ENCODE peak calls at places on chromosomes 3 and 15, in five cellular contexts. X, I, K, O and S are unnamed samples.

GRCh38 chr3:112136959-112137693 is 4.1 kb upstream of the GCSAM start:
- DNase-seq in X (no peak), I (no peak), K (no peak), O (no peak), S (no peak)

GRCh38 chr3:98855811-98856400 is 45.6 kb downstream of the DCBLD2 start:
- DNase-seq in X (no peak), I (no peak), K (no peak), O (no peak), S (no peak)

GRCh38 chr15:96170616-96171270 is 159.8 kb upstream of the NR2F2 start:
- DNase-seq in X (no peak), I (no peak), K (no peak), O (no peak), S (no peak)

GRCh38 chr3:2452249-2452648 is 353.6 kb downstream of the CNTN4 start:
- DNase-seq in X (no peak), I (no peak), K (no peak), O (no peak), S (no peak)

GRCh38 chr3:126607214-126607908 is 47.6 kb downstream of the TXNRD3 start:
- DNase-seq in X (no peak), I (no peak), K (no peak), O (no peak), S (no peak)

GRCh38 chr15:29674661-29675533 is 147.4 kb downstream of the TJP1 start:
- DNase-seq in X (peak), I (peak), K (no peak), O (peak), S (peak)

GRCh38 chr3:129525341-129525968 is 3.0 kb upstream of the RHO start:
- DNase-seq in X (no peak), I (no peak), K (no peak), O (no peak), S (no peak)

GRCh38 chr15:55587321-55588069 is 650 bp downstream of the PYGO1 start:
- DNase-seq in X (peak), I (peak), K (peak), O (peak), S (peak)

GRCh38 chr15:81419304-81419943 is 45.4 kb upstream of the TMC3 start:
- DNase-seq in X (no peak), I (no peak), K (no peak), O (no peak), S (no peak)

GRCh38 chr3:116446037-116446436 is 750 bp upstream of the LSAMP start:
- DNase-seq in X (no peak), I (no peak), K (no peak), O (no peak), S (no peak)

GRCh38 chr15:96947830-96948229 is 617.3 kb downstream of the NR2F2 start:
- DNase-seq in X (no peak), I (no peak), K (no peak), O (no peak), S (no peak)

GRCh38 chr15:39589193-39589814 is 8.4 kb downstream of the THBS1 start:
- DNase-seq in X (no peak), I (no peak), K (no peak), O (no peak), S (no peak)

GRCh38 chr3:114332342-114333179 is 38.7 kb downstream of the TIGIT start:
- DNase-seq in X (no peak), I (no peak), K (no peak), O (no peak), S (no peak)

GRCh38 chr3:114329823-114330222 is 36.0 kb downstream of the TIGIT start:
- DNase-seq in X (no peak), I (no peak), K (no peak), O (no peak), S (no peak)

GRCh38 chr3:114333180-114333922 is 39.5 kb downstream of the TIGIT start:
- DNase-seq in X (no peak), I (no peak), K (no peak), O (no peak), S (no peak)

GRCh38 chr3:114331007-114331406 is 37.2 kb downstream of the TIGIT start:
- DNase-seq in X (no peak), I (no peak), K (no peak), O (no peak), S (no peak)

GRCh38 chr3:114331710-114332109 is 37.9 kb downstream of the TIGIT start:
- DNase-seq in X (no peak), I (no peak), K (no peak), O (no peak), S (no peak)
- H3K27ac ChIP-seq in X (no peak), I (no peak), K (no peak), O (no peak), S (no peak)

DNA sequence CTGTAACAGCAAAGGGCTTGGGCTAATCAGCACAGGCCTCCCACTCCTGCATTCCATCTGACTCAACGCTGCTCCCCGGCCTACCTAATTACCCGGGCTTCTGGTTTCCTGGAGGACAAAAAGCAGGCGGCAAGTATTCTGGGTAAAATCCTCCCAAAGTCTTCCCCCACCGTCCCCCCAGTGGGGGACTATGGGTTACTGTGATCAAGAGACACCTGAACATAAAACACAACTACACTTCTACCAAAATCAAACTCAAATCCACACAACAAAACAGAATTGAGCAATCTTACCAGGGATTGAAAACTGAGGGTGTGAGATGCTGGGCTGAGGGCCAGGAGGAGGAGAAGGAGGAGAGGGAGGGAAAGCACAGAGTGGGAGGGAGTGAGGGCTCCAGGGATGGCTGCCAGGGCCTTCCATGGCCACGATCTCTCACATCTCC is 8.9 kb upstream of the NCKIPSD start:
- DNase-seq in X (peak), I (peak), K (peak), O (peak), S (peak)
- H3K27ac ChIP-seq in X (peak), I (peak), K (peak), O (peak), S (peak)

GRCh38 chr3:94564247-94564646 is 501.4 kb downstream of the NSUN3 start:
- DNase-seq in X (no peak), I (no peak), K (no peak), O (no peak), S (no peak)
- H3K27ac ChIP-seq in X (no peak), I (no peak), K (no peak), O (no peak), S (no peak)

GRCh38 chr15:100687532-100688215 is 85.3 kb downstream of the ASB7 start:
- DNase-seq in X (peak), I (no peak), K (no peak), O (no peak), S (no peak)

GRCh38 chr15:100688549-100689120 is 86.2 kb downstream of the ASB7 start:
- DNase-seq in X (peak), I (no peak), K (no peak), O (no peak), S (no peak)

GRCh38 chr15:100686725-100687488 is 84.5 kb downstream of the ASB7 start:
- DNase-seq in X (no peak), I (no peak), K (no peak), O (no peak), S (no peak)

GRCh38 chr15:100684591-100684990 is 82.2 kb downstream of the ASB7 start:
- DNase-seq in X (no peak), I (no peak), K (no peak), O (no peak), S (peak)

GRCh38 chr15:100686021-100686724 is 83.8 kb downstream of the ASB7 start:
- DNase-seq in X (peak), I (peak), K (peak), O (no peak), S (peak)
- H3K27ac ChIP-seq in X (peak), I (peak), K (peak), O (no peak), S (no peak)

GRCh38 chr15:53448215-53449001 is 311.1 kb downstream of the WDR72 start:
- DNase-seq in X (no peak), I (no peak), K (no peak), O (no peak), S (no peak)

GRCh38 chr15:53446376-53446775 is 313.1 kb downstream of the WDR72 start:
- DNase-seq in X (no peak), I (no peak), K (no peak), O (no peak), S (no peak)

GRCh38 chr15:53447053-53447574 is 312.3 kb downstream of the WDR72 start:
- DNase-seq in X (no peak), I (no peak), K (no peak), O (no peak), S (no peak)

GRCh38 chr15:53447742-53448141 is 311.7 kb downstream of the WDR72 start:
- DNase-seq in X (no peak), I (no peak), K (no peak), O (no peak), S (no peak)

GRCh38 chr15:53445531-53445930 is 313.9 kb downstream of the WDR72 start:
- DNase-seq in X (no peak), I (no peak), K (no peak), O (no peak), S (no peak)
- H3K27ac ChIP-seq in X (no peak), I (no peak), K (no peak), O (no peak), S (no peak)